ENCODE peak calls at places on chromosomes 13 and 19, in five cellular contexts. E, I, Z, N and K are unnamed samples.

GRCh38 chr19:19530423-19530804 is 1.7 kb downstream of the YJEFN3 start:
- DNase-seq in E (no peak), I (no peak), Z (no peak), N (no peak), K (no peak)

GRCh38 chr19:40908981-40909380 is 26.9 kb upstream of the CYP2A7 start:
- DNase-seq in E (no peak), I (no peak), Z (no peak), N (no peak), K (no peak)

GRCh38 chr19:33437351-33438015 is 64.0 kb downstream of the CEBPG start:
- DNase-seq in E (no peak), I (no peak), Z (no peak), N (no peak), K (no peak)

GRCh38 chr19:35975608-35976214 is 19.3 kb upstream of the SDHAF1 start:
- DNase-seq in E (no peak), I (no peak), Z (no peak), N (peak), K (no peak)

GRCh38 chr13:19581675-19582074 is 20.3 kb upstream of the TPTE2 start:
- DNase-seq in E (no peak), I (no peak), Z (no peak), N (no peak), K (no peak)

GRCh38 chr13:52061587-52061986 is 37.1 kb downstream of the UTP14C start:
- DNase-seq in E (no peak), I (no peak), Z (no peak), N (no peak), K (no peak)

GRCh38 chr19:29477831-29478577 is 47.8 kb upstream of the VSTM2B start:
- DNase-seq in E (no peak), I (no peak), Z (no peak), N (no peak), K (no peak)

GRCh38 chr13:110779046-110779445 is 65.5 kb downstream of the ING1 start:
- DNase-seq in E (no peak), I (no peak), Z (no peak), N (no peak), K (no peak)

GRCh38 chr13:20415694-20416107 is 110.0 kb downstream of the CRYL1 start:
- DNase-seq in E (no peak), I (no peak), Z (no peak), N (no peak), K (no peak)

GRCh38 chr13:110491869-110492268 is 69.7 kb downstream of the RAB20 start:
- DNase-seq in E (no peak), I (no peak), Z (no peak), N (no peak), K (no peak)

GRCh38 chr19:7415163-7415856 is 66.6 kb downstream of the ARHGEF18 start:
- DNase-seq in E (no peak), I (no peak), Z (no peak), N (no peak), K (no peak)

GRCh38 chr19:383922-384800 is 24.8 kb downstream of the C2CD4C start:
- DNase-seq in E (no peak), I (no peak), Z (peak), N (no peak), K (no peak)

GRCh38 chr19:49434907-49435577 is 6.3 kb downstream of the SLC17A7 start:
- DNase-seq in E (no peak), I (no peak), Z (no peak), N (no peak), K (no peak)

GRCh38 chr13:33409673-33410072 is 124.1 kb upstream of the STARD13 start:
- DNase-seq in E (no peak), I (no peak), Z (no peak), N (no peak), K (no peak)

GRCh38 chr13:52454459-52454824 is 836 bp upstream of the CKAP2 start:
- DNase-seq in E (peak), I (peak), Z (peak), N (no peak), K (peak)

GRCh38 chr19:31905980-31906948 is 439.1 kb upstream of the ZNF507 start:
- DNase-seq in E (no peak), I (no peak), Z (no peak), N (no peak), K (peak)

GRCh38 chr13:113786262-113786841 is 27.3 kb downstream of the TMEM255B start:
- DNase-seq in E (no peak), I (no peak), Z (no peak), N (no peak), K (no peak)

GRCh38 chr13:19864339-19865309 is 1.2 kb upstream of the ZMYM5 start:
- DNase-seq in E (peak), I (peak), Z (no peak), N (peak), K (peak)

GRCh38 chr13:30159446-30159839 is 147.9 kb downstream of the KATNAL1 start:
- DNase-seq in E (no peak), I (peak), Z (no peak), N (no peak), K (no peak)

DNA sequence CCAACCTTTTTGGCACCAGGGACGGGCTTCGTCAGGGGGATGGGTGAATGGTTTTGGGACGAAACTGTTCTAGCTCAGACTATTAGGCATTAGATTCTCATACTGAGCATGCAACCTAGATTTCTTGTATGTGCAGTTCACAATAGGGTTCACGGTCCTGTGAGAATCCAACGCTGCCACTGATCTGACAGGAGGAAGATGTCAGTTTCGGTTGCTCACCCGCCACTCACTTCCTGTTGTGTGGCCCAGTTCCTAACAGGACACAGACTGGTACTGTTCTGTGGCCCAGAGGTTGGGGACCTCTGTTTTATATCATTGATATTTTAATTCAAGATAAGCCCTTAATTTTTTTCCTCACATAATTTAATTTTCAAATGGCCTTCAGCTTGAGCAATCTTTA is 26.7 kb upstream of the TDRD3 start:
- DNase-seq in E (no peak), I (no peak), Z (no peak), N (no peak), K (no peak)
- H2AFZ ChIP-seq in E (no peak), I (no peak), Z (no peak), N (no peak), K (no peak)

GRCh38 chr19:16899566-16900075 is 10.8 kb downstream of the F2RL3 start:
- DNase-seq in E (peak), I (peak), Z (no peak), N (no peak), K (peak)

GRCh38 chr19:16896913-16897571 is 8.2 kb downstream of the F2RL3 start:
- DNase-seq in E (peak), I (peak), Z (peak), N (peak), K (peak)

GRCh38 chr19:16898306-16899015 is 9.7 kb downstream of the F2RL3 start:
- DNase-seq in E (no peak), I (no peak), Z (no peak), N (no peak), K (no peak)

GRCh38 chr19:16896098-16896912 is 7.5 kb downstream of the F2RL3 start:
- DNase-seq in E (no peak), I (no peak), Z (no peak), N (peak), K (no peak)

GRCh38 chr19:16897572-16898056 is 8.8 kb downstream of the F2RL3 start:
- DNase-seq in E (no peak), I (no peak), Z (no peak), N (no peak), K (no peak)
- H2AFZ ChIP-seq in E (peak), I (peak), Z (peak), N (peak), K (peak)

GRCh38 chr19:39846176-39846677 is at the start of gene FBL:
- DNase-seq in E (peak), I (peak), Z (peak), N (peak), K (peak)

GRCh38 chr19:39845172-39845571 is 1.0 kb downstream of the FBL start:
- DNase-seq in E (peak), I (peak), Z (no peak), N (no peak), K (no peak)

GRCh38 chr19:39846678-39847486 is 703 bp upstream of the FBL start:
- DNase-seq in E (no peak), I (no peak), Z (no peak), N (no peak), K (no peak)

GRCh38 chr19:39843919-39844793 is 2.0 kb downstream of the FBL start:
- DNase-seq in E (peak), I (peak), Z (no peak), N (no peak), K (peak)

GRCh38 chr19:39845621-39846175 is 481 bp downstream of the FBL start:
- DNase-seq in E (peak), I (peak), Z (no peak), N (no peak), K (no peak)
- H2AFZ ChIP-seq in E (peak), I (peak), Z (peak), N (peak), K (peak)

DNA sequence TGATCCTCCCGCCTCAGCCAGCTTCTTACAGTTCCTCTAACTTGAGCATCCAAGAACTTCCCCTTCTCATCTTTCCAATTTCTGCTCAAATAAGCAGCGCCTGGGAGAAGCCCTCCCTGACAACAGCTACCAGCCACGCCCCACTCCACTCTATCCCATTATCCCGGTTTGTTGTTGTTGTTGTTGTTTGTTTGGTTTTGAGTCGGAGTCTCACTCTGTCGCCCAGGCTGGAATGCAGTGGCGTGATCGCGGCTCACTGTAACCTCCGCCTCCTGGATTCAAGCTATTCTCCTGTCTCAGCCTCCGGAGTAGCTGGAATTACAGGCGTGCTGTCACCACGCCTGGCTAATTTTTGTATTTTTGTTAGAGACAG is 822 bp upstream of the PTPRS start:
- DNase-seq in E (no peak), I (no peak), Z (no peak), N (no peak), K (no peak)
- H2AFZ ChIP-seq in E (no peak), I (no peak), Z (no peak), N (peak), K (no peak)

GRCh38 chr13:61123533-61124269 is 291.9 kb downstream of the PCDH20 start:
- DNase-seq in E (no peak), I (no peak), Z (no peak), N (no peak), K (no peak)

GRCh38 chr13:61128850-61129645 is 286.6 kb downstream of the PCDH20 start:
- DNase-seq in E (no peak), I (no peak), Z (no peak), N (no peak), K (no peak)
- H2AFZ ChIP-seq in E (no peak), I (no peak), Z (no peak), N (no peak), K (no peak)

GRCh38 chr19:47112166-47112663 is 1.4 kb downstream of the ZC3H4 start:
- DNase-seq in E (peak), I (peak), Z (no peak), N (peak), K (peak)

GRCh38 chr19:47109541-47110375 is 3.8 kb downstream of the ZC3H4 start:
- DNase-seq in E (peak), I (peak), Z (no peak), N (no peak), K (no peak)

GRCh38 chr19:47110521-47111080 is 3.0 kb downstream of the ZC3H4 start:
- DNase-seq in E (peak), I (peak), Z (no peak), N (no peak), K (no peak)

GRCh38 chr19:47111682-47112165 is 1.9 kb downstream of the ZC3H4 start:
- DNase-seq in E (no peak), I (no peak), Z (no peak), N (peak), K (no peak)

DNA sequence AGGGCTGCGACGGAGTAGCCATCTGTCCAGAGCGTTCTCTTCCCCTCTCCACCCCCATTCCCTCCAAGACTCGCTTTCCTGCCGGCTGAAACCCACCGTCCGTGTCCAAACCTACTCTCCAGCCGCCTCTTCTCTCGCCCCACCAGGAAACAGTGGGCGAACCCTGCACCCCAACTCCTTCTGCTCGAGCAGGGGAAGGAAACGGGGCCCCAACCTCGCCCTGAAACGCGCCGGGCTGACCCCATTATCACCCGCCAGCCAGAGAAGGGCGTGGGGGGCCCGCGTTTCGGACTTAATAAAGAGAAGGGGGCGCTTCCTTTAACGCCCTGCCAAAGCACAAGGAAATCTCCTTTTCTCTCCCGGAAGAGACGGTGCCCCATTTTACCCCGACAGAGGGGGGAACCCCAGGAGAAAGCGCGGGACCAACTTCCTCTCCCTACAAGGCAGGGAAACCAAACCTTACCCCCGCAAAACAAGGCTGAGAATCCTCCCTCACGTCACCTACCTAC is 2.4 kb downstream of the ZC3H4 start:
- DNase-seq in E (peak), I (peak), Z (no peak), N (no peak), K (peak)
- H2AFZ ChIP-seq in E (no peak), I (no peak), Z (no peak), N (no peak), K (peak)

DNA sequence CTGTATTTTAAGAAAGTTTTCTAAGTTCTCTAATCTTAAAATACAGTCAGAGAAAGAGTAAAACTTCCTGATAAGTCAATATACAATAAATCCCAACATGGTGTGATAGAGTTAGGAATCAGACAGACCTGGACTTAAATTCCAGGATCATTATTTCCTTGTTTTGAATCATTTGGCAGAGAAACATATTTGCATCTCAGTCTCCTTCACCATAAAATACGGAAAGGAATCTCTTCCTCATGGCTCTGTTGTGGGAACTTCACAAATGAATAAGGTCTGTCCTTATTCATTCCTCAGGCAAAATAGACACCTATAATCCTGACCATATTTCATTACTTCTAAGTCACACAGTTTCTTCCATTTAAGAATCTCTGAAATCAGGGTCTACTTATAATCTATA is 19.3 kb upstream of the SERP2 start:
- DNase-seq in E (no peak), I (no peak), Z (no peak), N (no peak), K (no peak)
- H2AFZ ChIP-seq in E (no peak), I (no peak), Z (no peak), N (no peak), K (no peak)

GRCh38 chr19:9834726-9835506 is at the start of gene PIN1:
- DNase-seq in E (peak), I (peak), Z (peak), N (peak), K (peak)
- H2AFZ ChIP-seq in E (no peak), I (peak), Z (peak), N (peak), K (peak)